ENCODE peak calls at places on chromosomes 6 and 20, in six cellular contexts. S is left lung; Z is adrenal gland; U is esophagus squamous epithelium; R is naive thymus-derived CD4-positive, alpha-beta T cell; L is uterus. D is an unnamed sample. For H3K27me3 and H3K4me1, the result is how much of the 10 kb centered on the place peaks cover.

GRCh38 chr6:152089992-152090391 is 282.5 kb downstream of the ESR1 start:
- DNase-seq in S (no peak), Z (no peak), U (no peak), R (no peak), L (peak), D (no peak)

GRCh38 chr6:139748353-139749146 is 374.1 kb upstream of the CITED2 start:
- DNase-seq in S (no peak), Z (peak), U (no peak), R (no peak), L (no peak), D (no peak)

GRCh38 chr6:55941713-55942112 is 66.3 kb upstream of the BMP5 start:
- DNase-seq in S (no peak), Z (no peak), U (no peak), R (no peak), L (no peak), D (no peak)

GRCh38 chr20:2698912-2699311 is 6.3 kb downstream of the EBF4 start:
- DNase-seq in S (no peak), Z (no peak), U (no peak), R (no peak), L (no peak), D (no peak)

GRCh38 chr6:142374965-142375733 is 73.3 kb downstream of the ADGRG6 start:
- DNase-seq in S (no peak), Z (no peak), U (no peak), R (no peak), L (no peak), D (no peak)

GRCh38 chr6:25490018-25490865 is 161.8 kb upstream of the SCGN start:
- DNase-seq in S (peak), Z (peak), U (no peak), R (peak), L (peak), D (peak)

GRCh38 chr6:145866449-145867401 is 52.1 kb upstream of the FBXO30 start:
- DNase-seq in S (no peak), Z (no peak), U (no peak), R (no peak), L (no peak), D (peak)

GRCh38 chr20:35891375-35891774 is 62.9 kb downstream of the SCAND1 start:
- DNase-seq in S (no peak), Z (no peak), U (no peak), R (no peak), L (no peak), D (no peak)

GRCh38 chr6:89826029-89826528 is 3.6 kb upstream of the CASP8AP2 start:
- DNase-seq in S (no peak), Z (no peak), U (no peak), R (no peak), L (no peak), D (no peak)

GRCh38 chr6:1316482-1317220 is 4.8 kb downstream of the FOXQ1 start:
- DNase-seq in S (no peak), Z (no peak), U (no peak), R (no peak), L (no peak), D (no peak)

GRCh38 chr6:113969888-113970807 is 800 bp downstream of the HDAC2 start:
- DNase-seq in S (peak), Z (peak), U (no peak), R (peak), L (peak), D (peak)

GRCh38 chr6:3315841-3316240 is 57.1 kb downstream of the PSMG4 start:
- DNase-seq in S (no peak), Z (no peak), U (no peak), R (no peak), L (peak), D (no peak)

GRCh38 chr20:52056203-52057062 is 135.1 kb downstream of the ZFP64 start:
- DNase-seq in S (no peak), Z (peak), U (no peak), R (no peak), L (no peak), D (no peak)

GRCh38 chr6:105745464-105746129 is 340.5 kb upstream of the PRDM1 start:
- DNase-seq in S (no peak), Z (no peak), U (no peak), R (no peak), L (no peak), D (no peak)

GRCh38 chr20:58344741-58345140 is 35.2 kb downstream of the RAB22A start:
- DNase-seq in S (no peak), Z (no peak), U (no peak), R (no peak), L (no peak), D (no peak)

GRCh38 chr20:4157516-4157915 is 142.2 kb upstream of the RNF24 start:
- DNase-seq in S (no peak), Z (no peak), U (no peak), R (no peak), L (no peak), D (no peak)
- H3K27me3 ChIP-seq in S (under half), Z (under half), U (under half), R (under half), L (under half), D (under half)

DNA sequence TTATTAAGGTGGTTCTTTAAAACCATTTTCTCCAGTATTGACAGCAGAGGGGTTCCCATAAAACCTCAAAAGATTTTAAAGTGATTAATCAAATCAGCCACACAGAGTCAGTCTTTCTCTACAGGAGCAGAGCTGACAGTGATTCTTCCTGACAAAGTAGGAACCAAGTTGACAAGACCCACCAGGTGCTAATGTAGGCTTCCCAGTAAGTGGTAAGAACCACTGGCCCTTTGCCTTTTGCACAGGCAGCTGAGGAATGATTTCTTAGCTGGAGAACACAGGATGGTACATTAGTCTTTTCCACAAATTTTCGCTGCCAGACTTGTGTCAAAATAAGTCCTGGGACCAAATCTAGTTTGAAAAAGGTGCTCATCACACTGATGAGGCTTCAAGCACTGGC is 95.8 kb downstream of the ARMC2 start:
- DNase-seq in S (no peak), Z (no peak), U (no peak), R (no peak), L (no peak), D (no peak)
- H3K27ac ChIP-seq in S (peak), Z (no peak), U (peak), R (no peak), L (peak), D (no peak)

GRCh38 chr6:111563581-111563980 is 42.1 kb downstream of the TRAF3IP2 start:
- DNase-seq in S (no peak), Z (no peak), U (no peak), R (no peak), L (no peak), D (no peak)

GRCh38 chr6:111562271-111562670 is 43.4 kb downstream of the TRAF3IP2 start:
- DNase-seq in S (no peak), Z (no peak), U (no peak), R (no peak), L (no peak), D (no peak)

GRCh38 chr6:111556004-111556403 is 49.7 kb downstream of the TRAF3IP2 start:
- DNase-seq in S (no peak), Z (no peak), U (no peak), R (no peak), L (no peak), D (no peak)

GRCh38 chr6:111558690-111559192 is 46.9 kb downstream of the TRAF3IP2 start:
- DNase-seq in S (no peak), Z (no peak), U (no peak), R (no peak), L (no peak), D (no peak)

GRCh38 chr6:111559193-111560097 is 46.2 kb downstream of the TRAF3IP2 start:
- DNase-seq in S (no peak), Z (no peak), U (no peak), R (no peak), L (peak), D (peak)
- H3K4me1 ChIP-seq in S (under half), Z (under half), U (under half), R (under half), L (under half), D (under half)

GRCh38 chr6:116514103-116514502 is 2.7 kb downstream of the CALHM5 start:
- DNase-seq in S (no peak), Z (no peak), U (no peak), R (no peak), L (no peak), D (no peak)

GRCh38 chr6:116512155-116512559 is 718 bp downstream of the CALHM5 start:
- DNase-seq in S (no peak), Z (no peak), U (no peak), R (no peak), L (no peak), D (no peak)

GRCh38 chr6:116511424-116512131 is at the start of gene CALHM5:
- DNase-seq in S (no peak), Z (no peak), U (no peak), R (no peak), L (peak), D (no peak)

GRCh38 chr6:116513224-116513875 is 1.9 kb downstream of the CALHM5 start:
- DNase-seq in S (no peak), Z (no peak), U (no peak), R (no peak), L (no peak), D (no peak)

GRCh38 chr6:116512709-116513108 is 1.3 kb downstream of the CALHM5 start:
- DNase-seq in S (no peak), Z (no peak), U (no peak), R (no peak), L (no peak), D (no peak)
- H3K27me3 ChIP-seq in S (under half), Z (under half), U (under half), R (under half), L (under half), D (under half)

D was measured in CD8-positive, alpha-beta memory T cell.